ENCODE peak calls at places on chromosomes 5 and 9, in five cellular contexts. M, F, R, W and H are unnamed samples.

GRCh38 chr9:83544002-83544698 is 5.9 kb upstream of the FRMD3 start:
- DNase-seq in R (no peak), M (peak; percentile 46), F (no peak), W (peak; percentile 38), H (no peak)

GRCh38 chr5:66884589-66885228 is 288.5 kb downstream of the MAST4 start:
- DNase-seq in F (no peak), M (no peak), R (no peak), W (no peak), H (no peak)

GRCh38 chr9:23492126-23493002 is 333.7 kb downstream of the ELAVL2 start:
- DNase-seq in M (no peak), F (no peak), W (peak; percentile 0), R (no peak), H (no peak)

GRCh38 chr5:123036391-123037103 is at the start of gene PPIC:
- DNase-seq in M (peak; percentile 91), R (peak; percentile 18), F (peak; percentile 84), W (peak; percentile 71), H (no peak)

GRCh38 chr5:83340511-83340918 is 131.0 kb upstream of the VCAN start:
- DNase-seq in F (no peak), M (no peak), W (no peak), R (no peak), H (no peak)

GRCh38 chr9:76905984-76906861 is at the start of gene PRUNE2:
- DNase-seq in W (peak; percentile 79), F (peak; percentile 85), M (peak; percentile 87), R (no peak), H (no peak)

GRCh38 chr9:14366071-14366470 is 52.1 kb upstream of the NFIB start:
- DNase-seq in W (peak; percentile 93), F (no peak), R (no peak), M (no peak), H (no peak)

GRCh38 chr5:88610586-88610985 is 272.4 kb downstream of the MEF2C start:
- DNase-seq in W (no peak), M (no peak), F (no peak), R (no peak), H (no peak)

GRCh38 chr9:116574027-116574679 is 113.0 kb upstream of the TRIM32 start:
- DNase-seq in R (no peak), F (no peak), M (peak; percentile 33), W (peak; percentile 13), H (no peak)

GRCh38 chr5:65126192-65126591 is 355.5 kb downstream of the ADAMTS6 start:
- DNase-seq in M (no peak), R (no peak), F (no peak), W (peak; percentile 82), H (no peak)

GRCh38 chr5:134138416-134139376 is 24.2 kb downstream of the TCF7 start:
- DNase-seq in F (peak; percentile 28), W (peak; percentile 69), M (no peak), R (peak; percentile 16), H (peak; percentile 74)

GRCh38 chr5:10580531-10581423 is 16.9 kb downstream of the ANKRD33B start:
- DNase-seq in M (no peak), R (peak; percentile 14), W (no peak), F (no peak), H (no peak)

GRCh38 chr5:137566118-137566541 is 67.0 kb upstream of the SPOCK1 start:
- DNase-seq in R (no peak), M (no peak), W (peak; percentile 7), F (no peak), H (no peak)

GRCh38 chr5:76601470-76601869 is 21.7 kb downstream of the F2RL2 start:
- DNase-seq in W (peak; percentile 80), F (no peak), R (no peak), M (no peak), H (no peak)

GRCh38 chr9:110850401-110851135 is 182.0 kb downstream of the MUSK start:
- DNase-seq in W (no peak), R (no peak), M (no peak), F (no peak), H (no peak)

GRCh38 chr9:83920469-83920941 is 727 bp downstream of the KIF27 start:
- DNase-seq in M (peak; percentile 69), W (peak; percentile 38), F (no peak), R (peak; percentile 72), H (no peak)

GRCh38 chr5:34494111-34494755 is 161.9 kb upstream of the RAI14 start:
- DNase-seq in W (peak; percentile 87), F (no peak), M (no peak), R (no peak), H (no peak)

GRCh38 chr5:143390941-143391340 is 12.5 kb downstream of the NR3C1 start:
- DNase-seq in M (no peak), F (no peak), W (no peak), R (no peak), H (no peak)

GRCh38 chr5:143386725-143387124 is 16.8 kb downstream of the NR3C1 start:
- DNase-seq in M (no peak), R (no peak), F (no peak), W (peak; percentile 70), H (no peak)

GRCh38 chr5:143383988-143384387 is 19.5 kb downstream of the NR3C1 start:
- DNase-seq in W (no peak), M (no peak), R (no peak), F (no peak), H (no peak)

GRCh38 chr5:143390258-143390657 is 13.2 kb downstream of the NR3C1 start:
- DNase-seq in W (no peak), M (no peak), F (no peak), R (no peak), H (no peak)

GRCh38 chr5:143384865-143385657 is 18.4 kb downstream of the NR3C1 start:
- DNase-seq in M (no peak), F (no peak), W (no peak), R (no peak), H (no peak)
- TF ChIP-seq POLR2A in M (no peak), F (no peak), W (no peak), R (no peak), H (no peak)

DNA sequence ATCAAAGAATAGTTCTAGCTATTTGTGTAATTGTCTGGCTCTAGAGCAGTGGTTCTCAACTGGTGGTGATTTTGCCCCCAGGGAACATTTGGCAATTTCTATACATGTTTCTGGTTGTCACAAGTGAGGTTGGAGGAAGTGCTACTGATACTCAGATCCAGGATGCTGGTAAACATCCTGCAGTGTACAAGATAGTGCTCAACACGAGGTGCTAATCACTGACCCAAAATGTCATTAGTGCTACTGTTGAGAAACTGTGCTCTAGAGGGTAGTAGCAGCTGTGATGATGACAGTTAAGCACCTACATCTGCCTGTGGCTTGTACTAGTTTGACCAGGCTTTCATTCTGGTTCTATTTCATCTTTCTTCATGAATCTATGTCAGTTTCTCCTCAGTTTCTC is 22.1 kb downstream of the LRRC19 start:
- DNase-seq in W (no peak), M (no peak), F (no peak), R (no peak), H (no peak)
- TF ChIP-seq POLR2A in W (no peak), M (no peak), F (no peak), R (no peak), H (no peak)

DNA sequence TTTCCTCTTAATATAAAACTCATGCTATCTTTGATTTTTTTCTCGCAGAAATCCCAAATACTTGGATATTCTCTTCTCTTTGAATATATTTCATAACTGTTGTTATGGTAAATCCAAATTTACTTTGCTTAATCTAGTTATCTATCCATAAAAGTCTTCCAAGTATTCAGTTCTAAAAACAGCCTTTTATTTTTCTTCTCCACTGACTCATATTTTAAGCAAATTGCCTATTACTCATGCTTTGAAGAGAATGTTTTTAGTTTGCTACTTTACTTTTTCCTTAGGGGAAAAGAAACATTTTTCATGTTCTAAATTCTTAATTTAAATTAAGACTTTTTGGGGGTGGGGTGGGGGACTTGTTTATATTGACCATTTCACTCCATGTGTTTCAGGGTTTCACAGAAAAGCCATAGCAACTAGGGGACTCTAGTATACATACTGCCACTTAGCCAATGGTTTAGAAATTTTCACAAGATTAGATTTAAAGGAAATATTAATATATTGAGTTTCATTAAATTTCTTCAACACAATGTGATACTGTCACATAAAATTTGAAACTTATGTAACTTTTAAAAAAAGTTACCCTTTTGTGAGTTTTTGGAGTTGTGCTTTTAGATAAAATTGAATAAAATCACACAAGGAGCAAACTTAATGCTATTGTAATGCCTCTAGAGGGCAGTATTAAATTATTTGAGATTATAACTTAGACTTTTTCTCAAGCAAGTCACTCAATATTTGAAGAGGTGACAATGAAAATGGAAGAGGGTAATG is 545.8 kb upstream of the ARRDC3 start:
- DNase-seq in R (no peak), M (no peak), W (peak; percentile 31), F (no peak), H (no peak)
- TF ChIP-seq POLR2A in R (no peak), M (no peak), W (no peak), F (no peak), H (no peak)

GRCh38 chr5:100901851-100902341 is 1.2 kb downstream of the ST8SIA4 start:
- DNase-seq in F (no peak), M (peak; percentile 53), R (peak; percentile 76), W (no peak), H (no peak)

GRCh38 chr5:100904259-100904822 is 1.3 kb upstream of the ST8SIA4 start:
- DNase-seq in F (no peak), M (peak; percentile 30), W (no peak), R (peak; percentile 66), H (no peak)

GRCh38 chr5:100902406-100903035 is 561 bp downstream of the ST8SIA4 start:
- DNase-seq in R (peak; percentile 44), W (no peak), F (no peak), M (no peak), H (no peak)

GRCh38 chr5:100905259-100905914 is 2.3 kb upstream of the ST8SIA4 start:
- DNase-seq in M (no peak), F (no peak), R (peak; percentile 45), W (no peak), H (no peak)

DNA sequence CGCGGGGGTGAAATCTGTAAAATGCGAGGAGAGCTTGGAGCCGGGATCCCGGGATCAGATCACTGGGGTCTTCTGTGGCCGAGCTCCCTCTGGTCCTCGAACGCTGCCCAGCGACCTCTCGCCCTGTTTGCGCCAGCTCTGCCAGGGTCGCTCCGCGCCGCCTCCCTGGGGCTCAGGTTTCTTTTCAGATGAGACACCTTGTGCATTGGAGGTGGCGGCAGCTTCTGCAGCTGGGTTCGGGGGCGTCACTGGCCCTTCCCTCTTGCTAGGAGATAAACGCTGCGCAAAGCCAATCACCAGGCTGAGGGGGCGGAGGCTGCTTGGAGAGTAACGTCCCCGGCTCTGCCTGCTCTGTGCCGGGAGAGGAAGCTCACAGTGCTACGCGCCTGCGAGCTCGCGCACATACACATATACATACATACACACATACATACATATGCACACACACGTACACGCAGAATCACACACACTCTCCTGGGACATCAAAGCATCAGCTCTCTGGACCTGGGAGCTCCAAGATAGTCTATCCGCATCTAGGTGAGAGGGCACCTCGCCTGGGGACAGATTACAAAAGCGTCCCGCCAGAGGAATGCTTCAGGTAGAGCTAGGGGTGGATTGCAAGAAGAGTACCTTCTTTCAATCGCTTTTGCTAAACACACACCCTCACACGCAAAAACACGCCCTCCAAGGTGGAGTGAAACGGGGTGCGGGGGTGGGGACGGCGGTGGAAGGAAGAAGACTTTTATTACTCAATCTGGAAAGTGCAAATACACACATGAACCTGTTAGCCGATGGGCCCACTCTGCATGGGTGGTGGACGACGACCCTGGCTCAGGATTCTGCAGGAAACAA is at the start of gene ST8SIA4:
- DNase-seq in W (peak; percentile 33), M (peak; percentile 90), R (peak; percentile 99), F (peak; percentile 38), H (peak; percentile 91)
- TF ChIP-seq POLR2A in W (no peak), M (peak; percentile 86), R (peak; percentile 72), F (no peak), H (peak; percentile 56)

DNA sequence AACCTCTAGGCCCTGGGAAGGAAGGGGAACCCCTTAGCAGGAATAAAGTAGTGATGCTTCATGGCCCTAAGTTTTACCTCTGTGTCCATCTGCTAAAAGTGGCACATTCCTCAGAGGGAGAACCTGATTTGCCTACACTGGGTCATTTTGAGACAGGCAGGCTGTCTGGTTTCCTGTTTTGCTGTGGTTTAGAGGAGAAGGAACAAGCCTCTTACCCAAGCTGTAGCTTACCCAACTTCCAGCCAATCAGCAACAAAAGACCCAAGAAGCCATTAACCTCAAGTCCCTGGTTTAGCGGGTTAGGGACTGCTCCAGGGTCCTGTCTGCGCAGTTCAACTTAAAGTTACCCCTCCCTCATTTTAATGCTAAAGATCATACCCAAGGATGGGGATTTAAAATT is 411.0 kb downstream of the MAT2B start:
- DNase-seq in M (peak; percentile 39), W (peak; percentile 8), F (no peak), R (peak; percentile 64), H (no peak)
- TF ChIP-seq POLR2A in M (no peak), W (no peak), F (no peak), R (no peak), H (no peak)